ENCODE peak calls at places on chromosomes 12 and 14, in six cellular contexts. L, I, E, A, J and W are unnamed samples.

GRCh38 chr12:5912437-5913334 is 32.4 kb downstream of the ANO2 start:
- DNase-seq in A (no peak), E (no peak), I (no peak), J (no peak), L (no peak), W (no peak)

GRCh38 chr12:24071842-24072241 is 122.4 kb upstream of the SOX5 start:
- DNase-seq in I (no peak), E (no peak), L (no peak), J (no peak), A (no peak), W (no peak)

GRCh38 chr14:73833024-73833423 is 18.6 kb upstream of the PTGR2 start:
- DNase-seq in L (no peak), A (no peak), E (no peak), I (no peak), J (no peak), W (no peak)

GRCh38 chr12:43063642-43064041 is 474.1 kb upstream of the PRICKLE1 start:
- DNase-seq in J (no peak), E (no peak), A (no peak), I (no peak), L (no peak), W (no peak)

GRCh38 chr14:69559581-69560011 is 15.1 kb downstream of the CCDC177 start:
- DNase-seq in E (peak; percentile 84), J (no peak), I (no peak), L (no peak), A (no peak), W (no peak)

GRCh38 chr14:69792887-69793421 is 4.1 kb downstream of the SLC10A1 start:
- DNase-seq in I (no peak), E (no peak), L (peak; percentile 18), J (no peak), A (no peak), W (no peak)

GRCh38 chr12:99386907-99387306 is 260.6 kb upstream of the GARIN6 start:
- DNase-seq in A (no peak), J (peak; percentile 13), L (no peak), E (no peak), I (no peak), W (no peak)

GRCh38 chr14:96162265-96162664 is 42.4 kb upstream of the BDKRB2 start:
- DNase-seq in E (no peak), L (no peak), J (no peak), A (no peak), I (no peak), W (no peak)

GRCh38 chr12:27901959-27902358 is 70.6 kb downstream of the PTHLH start:
- DNase-seq in I (no peak), L (no peak), J (no peak), A (no peak), E (no peak), W (no peak)

GRCh38 chr14:31068235-31068634 is 42.1 kb upstream of the STRN3 start:
- DNase-seq in J (no peak), A (no peak), L (no peak), I (peak; percentile 17), E (no peak), W (no peak)